ENCODE peak calls at places on chromosomes 1 and 21, in six cellular contexts. D, U, T, Y, E and L are unnamed samples.

GRCh38 chr1:9198538-9199361 is 35.8 kb upstream of the H6PD start:
- DNase-seq in Y (peak; percentile 51), U (no peak), T (no peak), E (no peak), D (peak; percentile 83), L (no peak)

GRCh38 chr1:56031011-56031410 is 548.4 kb downstream of the PLPP3 start:
- DNase-seq in T (no peak), D (no peak), U (no peak), Y (no peak), E (no peak), L (no peak)

GRCh38 chr1:33237579-33237978 is 18.7 kb upstream of the ZNF362 start:
- DNase-seq in E (no peak), U (no peak), D (no peak), Y (no peak), T (no peak), L (no peak)

GRCh38 chr21:39843916-39844315 is 23.3 kb upstream of the PCP4 start:
- DNase-seq in U (no peak), D (no peak), T (no peak), Y (no peak), E (no peak), L (no peak)

GRCh38 chr1:55172272-55172671 is 42.9 kb downstream of the USP24 start:
- DNase-seq in Y (no peak), U (no peak), E (no peak), T (no peak), D (no peak), L (no peak)

GRCh38 chr1:170807432-170807831 is 127.9 kb upstream of the MROH9 start:
- DNase-seq in U (no peak), T (no peak), Y (peak; percentile 84), D (no peak), E (no peak), L (no peak)

GRCh38 chr1:72284084-72284397 is 1.7 kb upstream of the NEGR1 start:
- DNase-seq in E (no peak), D (no peak), U (no peak), Y (no peak), T (no peak), L (peak; percentile 9)

GRCh38 chr1:107141491-107142369 is 891 bp downstream of the NTNG1 start:
- DNase-seq in U (peak; percentile 7), E (peak; percentile 8), D (peak; percentile 44), T (no peak), Y (peak; percentile 50), L (no peak)

GRCh38 chr1:226568077-226568831 is 19.7 kb downstream of the STUM start:
- DNase-seq in U (peak; percentile 12), T (no peak), D (peak; percentile 62), Y (no peak), E (peak; percentile 40), L (peak; percentile 35)

GRCh38 chr1:39933956-39934941 is 20.7 kb upstream of the MFSD2A start:
- DNase-seq in T (no peak), Y (peak; percentile 91), U (peak; percentile 86), E (no peak), D (no peak), L (peak; percentile 48)

GRCh38 chr21:27206368-27206982 is 239.6 kb upstream of the ADAMTS5 start:
- DNase-seq in Y (peak; percentile 18), U (no peak), T (no peak), E (no peak), D (no peak), L (no peak)

GRCh38 chr1:115809847-115810246 is 31.1 kb downstream of the NHLH2 start:
- DNase-seq in D (no peak), E (no peak), Y (no peak), T (no peak), U (no peak), L (no peak)

DNA sequence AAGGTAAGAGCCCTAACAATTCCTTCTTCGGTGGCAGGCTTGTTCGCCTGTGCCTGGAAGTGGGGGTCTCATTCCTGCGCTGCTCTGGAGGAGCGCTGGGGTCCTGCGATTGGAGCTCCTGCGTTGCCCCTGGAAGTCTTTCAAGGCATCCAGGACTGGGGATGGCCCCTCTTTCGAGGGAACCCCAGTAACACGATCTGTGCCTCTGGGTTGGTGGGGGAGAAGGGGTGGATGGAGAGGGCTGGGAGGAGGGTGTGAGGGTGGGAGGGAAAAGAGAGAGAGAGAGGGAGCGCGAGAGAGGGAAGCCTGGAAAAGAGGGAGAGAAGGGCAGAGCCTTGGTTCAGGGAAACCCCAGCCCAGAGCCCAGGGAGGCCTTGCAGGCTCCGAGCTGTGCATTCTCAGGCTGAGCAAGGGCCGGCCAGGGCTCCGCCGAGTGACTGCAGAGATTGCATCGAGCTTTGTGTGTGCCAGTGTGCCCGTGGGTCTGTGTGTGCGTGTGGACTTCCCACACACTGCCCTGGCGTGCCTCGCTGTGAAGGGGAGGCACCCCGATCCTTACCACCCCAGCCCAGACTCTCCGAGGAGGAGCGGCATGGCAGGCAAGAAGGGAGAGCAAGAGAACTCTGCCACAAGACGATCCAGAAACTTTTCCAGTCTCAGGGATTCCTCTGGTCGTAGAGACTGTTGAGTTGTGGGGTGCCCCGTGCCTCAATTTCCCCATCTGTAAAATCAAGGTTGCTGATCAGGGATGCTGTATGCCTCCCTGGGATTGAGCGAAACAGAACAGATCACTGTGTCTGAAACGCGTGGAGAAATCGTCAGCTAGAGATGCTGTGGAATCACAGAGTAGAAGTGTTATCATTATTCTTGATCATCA is 609 bp downstream of the BCL9 start:
- DNase-seq in Y (peak; percentile 39), E (no peak), D (peak; percentile 58), U (no peak), T (no peak), L (no peak)
- TF ChIP-seq SMC3 in Y (no peak), E (no peak), D (no peak), U (no peak), T (no peak), L (no peak)

DNA sequence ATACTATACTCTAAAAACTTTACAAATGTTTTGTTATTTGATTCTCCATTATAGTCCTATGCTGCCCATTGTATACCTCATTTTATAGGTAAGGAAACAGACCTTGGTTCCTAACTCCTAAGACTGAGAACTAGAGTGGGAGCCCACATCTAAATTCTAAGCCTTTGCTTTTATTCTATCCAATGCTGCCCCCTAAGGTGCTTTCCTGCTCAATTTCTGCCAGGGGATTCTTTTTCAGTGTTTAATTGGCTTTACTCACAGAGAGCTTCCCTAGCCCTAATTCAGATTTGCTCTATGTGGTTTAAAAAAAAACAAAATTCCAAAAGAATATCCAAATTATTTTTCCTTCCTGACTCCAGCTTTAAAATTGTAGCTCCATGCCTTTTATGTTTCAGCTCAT is 64.5 kb downstream of the KIF14 start:
- DNase-seq in E (no peak), U (no peak), Y (peak; percentile 13), D (no peak), T (no peak), L (no peak)
- TF ChIP-seq SMC3 in E (no peak), U (no peak), Y (no peak), D (no peak), T (no peak), L (no peak)

DNA sequence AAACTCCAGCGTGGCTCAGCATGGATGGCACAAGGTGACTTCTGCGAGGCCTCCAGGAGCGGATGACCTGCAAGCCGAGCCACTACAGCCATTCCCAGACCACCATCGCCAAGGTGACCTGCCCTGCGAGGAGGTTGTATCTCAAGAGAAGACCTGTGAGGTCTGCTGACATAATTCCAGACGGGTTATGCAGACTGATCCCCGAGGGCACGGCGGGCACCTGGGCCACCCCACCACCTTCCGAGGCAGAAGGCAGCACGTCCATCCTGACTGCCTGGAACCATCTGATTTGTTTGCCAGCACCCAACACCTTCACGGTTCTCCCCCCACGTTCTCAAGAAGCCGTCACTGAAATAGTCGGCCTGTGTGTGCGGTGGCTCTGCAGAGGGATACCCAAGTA is 56.8 kb upstream of the CNTN2 start:
- DNase-seq in Y (no peak), T (no peak), U (no peak), E (no peak), D (no peak), L (no peak)
- TF ChIP-seq SMC3 in Y (no peak), T (no peak), U (no peak), E (no peak), D (no peak), L (no peak)

GRCh38 chr21:42337830-42338729 is 12.7 kb downstream of the TFF2 start:
- DNase-seq in E (peak; percentile 65), U (peak; percentile 70), Y (peak; percentile 35), T (no peak), D (peak; percentile 55), L (peak; percentile 65)
- TF ChIP-seq SMC3 in E (peak; percentile 90), U (peak; percentile 95), Y (no peak), T (peak; percentile 87), D (peak; percentile 26), L (peak; percentile 43)

DNA sequence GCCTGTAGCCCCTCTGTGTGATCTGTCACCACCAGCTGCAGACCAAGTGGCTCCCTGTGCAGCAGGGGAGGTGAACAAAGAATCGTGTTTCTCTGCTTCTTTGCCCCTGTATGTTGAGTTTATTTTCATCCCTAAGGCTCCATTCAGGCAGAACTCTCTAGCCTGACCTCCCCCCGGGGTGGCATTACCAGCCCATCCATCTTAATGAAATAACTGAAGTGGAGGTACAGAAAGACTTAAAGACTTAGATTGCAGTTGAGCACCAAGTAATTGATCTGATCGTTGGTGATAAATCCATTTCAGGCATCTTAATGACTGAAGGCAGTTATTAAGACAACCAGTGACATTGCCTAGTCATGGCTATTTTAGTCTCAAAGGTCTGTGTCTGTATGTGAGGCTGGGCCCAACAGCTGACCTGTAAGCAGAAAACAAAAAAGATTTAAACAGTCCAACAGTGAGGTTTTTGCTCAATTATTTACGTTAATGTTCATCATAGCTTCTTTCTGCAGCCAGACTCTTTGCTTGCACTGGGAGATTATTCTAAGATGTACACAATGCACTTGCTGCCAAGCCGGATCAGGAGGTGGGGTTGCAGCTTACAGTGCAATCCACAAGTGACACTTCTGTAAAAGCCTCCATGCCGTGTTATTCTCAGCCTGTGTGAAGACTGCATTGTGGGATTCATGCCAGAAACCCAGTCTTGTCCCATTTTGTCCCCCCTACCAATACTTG is 362.9 kb upstream of the DUSP10 start:
- DNase-seq in U (no peak), E (no peak), T (no peak), Y (peak; percentile 34), D (no peak), L (no peak)
- TF ChIP-seq SMC3 in U (no peak), E (no peak), T (no peak), Y (no peak), D (no peak), L (no peak)

GRCh38 chr1:198254948-198255347 is 98.2 kb downstream of the NEK7 start:
- DNase-seq in Y (no peak), E (no peak), T (no peak), U (no peak), D (no peak), L (no peak)

GRCh38 chr1:198259336-198260109 is 102.7 kb downstream of the NEK7 start:
- DNase-seq in Y (no peak), E (no peak), T (no peak), D (no peak), U (no peak), L (no peak)

GRCh38 chr1:198261886-198262285 is 105.1 kb downstream of the NEK7 start:
- DNase-seq in Y (no peak), U (no peak), E (no peak), D (no peak), T (no peak), L (no peak)

GRCh38 chr1:198255783-198256182 is 99.0 kb downstream of the NEK7 start:
- DNase-seq in U (no peak), D (no peak), Y (no peak), E (no peak), T (no peak), L (no peak)

GRCh38 chr1:198258491-198258890 is 101.7 kb downstream of the NEK7 start:
- DNase-seq in U (no peak), E (no peak), Y (peak; percentile 87), D (no peak), T (peak; percentile 26), L (no peak)
- TF ChIP-seq SMC3 in U (no peak), E (no peak), Y (no peak), D (no peak), T (no peak), L (no peak)